ENCODE peak calls at places on chromosomes 5 and 9, in four cellular contexts. One of them, this sample, is unnamed.

GRCh38 chr5:133445744-133446143 is 166.6 kb downstream of the FSTL4 start:
- DNase-seq in endodermal cell: no peak
- DNase-seq in PC-9: no peak
- DNase-seq in H1: no peak
- DNase-seq in this sample: no peak

GRCh38 chr5:81838307-81838906 is 87.5 kb upstream of the SSBP2 start:
- DNase-seq in H1: no peak
- DNase-seq in endodermal cell: peak; percentile 79
- DNase-seq in PC-9: no peak
- DNase-seq in this sample: peak; percentile 47

GRCh38 chr9:124477211-124478013 is 27.2 kb downstream of the ADGRD2 start:
- DNase-seq in endodermal cell: peak; percentile 82
- DNase-seq in H1: no peak
- DNase-seq in PC-9: no peak
- DNase-seq in this sample: no peak

GRCh38 chr5:164013077-164013670 is 507.8 kb downstream of the MAT2B start:
- DNase-seq in PC-9: peak; percentile 29
- DNase-seq in H1: peak; percentile 41
- DNase-seq in endodermal cell: peak; percentile 85
- DNase-seq in this sample: peak; percentile 57

GRCh38 chr5:36719266-36719665 is 112.9 kb downstream of the SLC1A3 start:
- DNase-seq in H1: no peak
- DNase-seq in PC-9: no peak
- DNase-seq in endodermal cell: no peak
- DNase-seq in this sample: no peak

GRCh38 chr9:120362446-120362845 is 217.5 kb downstream of the CDK5RAP2 start:
- DNase-seq in endodermal cell: no peak
- DNase-seq in PC-9: no peak
- DNase-seq in H1: no peak
- DNase-seq in this sample: no peak

GRCh38 chr5:61401726-61402125 is 69.7 kb downstream of the ZSWIM6 start:
- DNase-seq in PC-9: no peak
- DNase-seq in endodermal cell: no peak
- DNase-seq in H1: no peak
- DNase-seq in this sample: no peak

GRCh38 chr9:99143661-99144060 is 38.7 kb downstream of the TGFBR1 start:
- DNase-seq in H1: no peak
- DNase-seq in PC-9: no peak
- DNase-seq in endodermal cell: no peak
- DNase-seq in this sample: no peak

GRCh38 chr9:3371842-3372241 is 154.0 kb downstream of the RFX3 start:
- DNase-seq in endodermal cell: no peak
- DNase-seq in H1: no peak
- DNase-seq in PC-9: no peak
- DNase-seq in this sample: no peak

GRCh38 chr9:8329561-8330283 is 530.1 kb upstream of the DMAC1 start:
- DNase-seq in endodermal cell: peak; percentile 71
- DNase-seq in PC-9: no peak
- DNase-seq in H1: no peak
- DNase-seq in this sample: no peak

GRCh38 chr9:91028166-91028827 is 226.7 kb downstream of the SYK start:
- DNase-seq in endodermal cell: no peak
- DNase-seq in PC-9: no peak
- DNase-seq in H1: no peak
- DNase-seq in this sample: no peak

GRCh38 chr9:76297721-76298239 is 96.4 kb downstream of the RFK start:
- DNase-seq in PC-9: no peak
- DNase-seq in H1: no peak
- DNase-seq in endodermal cell: no peak
- DNase-seq in this sample: no peak

GRCh38 chr5:32002755-32003154 is 171.4 kb downstream of the GOLPH3 start:
- DNase-seq in endodermal cell: no peak
- DNase-seq in H1: no peak
- DNase-seq in PC-9: no peak
- DNase-seq in this sample: no peak

GRCh38 chr5:180872419-180872818 is 11.3 kb upstream of the ZFP62 start:
- DNase-seq in PC-9: no peak
- DNase-seq in endodermal cell: no peak
- DNase-seq in H1: no peak
- DNase-seq in this sample: no peak

GRCh38 chr9:21110708-21111576 is 30.7 kb downstream of the IFNW1 start:
- DNase-seq in PC-9: peak; percentile 4
- DNase-seq in H1: no peak
- DNase-seq in endodermal cell: no peak
- DNase-seq in this sample: peak; percentile 56

GRCh38 chr5:181243521-181244307 is at the start of gene RACK1:
- DNase-seq in PC-9: peak; percentile 89
- DNase-seq in H1: no peak
- DNase-seq in endodermal cell: peak; percentile 95
- DNase-seq in this sample: peak; percentile 92

GRCh38 chr5:179265529-179266290 is 79.6 kb downstream of the ADAMTS2 start:
- DNase-seq in PC-9: no peak
- DNase-seq in H1: no peak
- DNase-seq in endodermal cell: peak; percentile 67
- DNase-seq in this sample: peak; percentile 34

GRCh38 chr9:34072410-34072809 is 23.7 kb upstream of the UBAP2 start:
- DNase-seq in H1: no peak
- DNase-seq in PC-9: peak; percentile 54
- DNase-seq in endodermal cell: peak; percentile 74
- DNase-seq in this sample: peak; percentile 85

GRCh38 chr5:115452791-115453190 is 91.8 kb downstream of the FEM1C start:
- DNase-seq in PC-9: no peak
- DNase-seq in endodermal cell: no peak
- DNase-seq in H1: no peak
- DNase-seq in this sample: no peak

GRCh38 chr5:28374492-28374934 is 1336.1 kb upstream of the CDH9 start:
- DNase-seq in endodermal cell: no peak
- DNase-seq in H1: no peak
- DNase-seq in PC-9: peak; percentile 85
- DNase-seq in this sample: peak; percentile 39

GRCh38 chr5:132674671-132675506 is 1.1 kb downstream of the IL4 start:
- DNase-seq in endodermal cell: peak; percentile 38
- DNase-seq in PC-9: peak; percentile 42
- DNase-seq in H1: no peak
- DNase-seq in this sample: no peak

GRCh38 chr9:97500263-97500662 is 1.2 kb upstream of the TMOD1 start:
- DNase-seq in H1: no peak
- DNase-seq in endodermal cell: no peak
- DNase-seq in PC-9: no peak
- DNase-seq in this sample: no peak

GRCh38 chr5:135140805-135141204 is 106.8 kb upstream of the PITX1 start:
- DNase-seq in H1: no peak
- DNase-seq in PC-9: peak; percentile 76
- DNase-seq in endodermal cell: no peak
- DNase-seq in this sample: no peak

GRCh38 chr9:35690447-35691324 is 961 bp upstream of the TPM2 start:
- DNase-seq in PC-9: peak; percentile 38
- DNase-seq in H1: no peak
- DNase-seq in endodermal cell: peak; percentile 88
- DNase-seq in this sample: peak; percentile 68

GRCh38 chr9:30714389-30714788 is 1670.1 kb upstream of the ACO1 start:
- DNase-seq in H1: no peak
- DNase-seq in endodermal cell: no peak
- DNase-seq in PC-9: no peak
- DNase-seq in this sample: no peak

GRCh38 chr5:73793911-73794310 is 167.9 kb downstream of the ARHGEF28 start:
- DNase-seq in PC-9: no peak
- DNase-seq in endodermal cell: no peak
- DNase-seq in H1: no peak
- DNase-seq in this sample: no peak

GRCh38 chr5:8993031-8993430 is 552.8 kb downstream of the SEMA5A start:
- DNase-seq in endodermal cell: no peak
- DNase-seq in PC-9: no peak
- DNase-seq in H1: no peak
- DNase-seq in this sample: peak; percentile 6
- TF ChIP-seq CTCF in endodermal cell: peak; percentile 82
- TF ChIP-seq CTCF in PC-9: peak; percentile 77
- TF ChIP-seq CTCF in H1: peak; percentile 63
- TF ChIP-seq CTCF in this sample: peak; percentile 41

GRCh38 chr5:127589309-127590036 is 59.4 kb upstream of the CTXN3 start:
- DNase-seq in H1: no peak
- DNase-seq in PC-9: no peak
- DNase-seq in endodermal cell: peak; percentile 35
- DNase-seq in this sample: no peak
- H3K27me3 ChIP-seq in H1: no peaks in the 10 kb centered on the region
- H3K27me3 ChIP-seq in PC-9: no peaks in the 10 kb centered on the region
- H3K27me3 ChIP-seq in endodermal cell: no peaks in the 10 kb centered on the region
- H3K27me3 ChIP-seq in this sample: no peaks in the 10 kb centered on the region

GRCh38 chr9:134174526-134175290 is 10.3 kb upstream of the RNU6ATAC start:
- DNase-seq in H1: no peak
- DNase-seq in endodermal cell: no peak
- DNase-seq in PC-9: no peak
- DNase-seq in this sample: no peak

GRCh38 chr9:134176599-134176968 is 12.2 kb upstream of the RNU6ATAC start:
- DNase-seq in H1: no peak
- DNase-seq in endodermal cell: no peak
- DNase-seq in PC-9: no peak
- DNase-seq in this sample: no peak

GRCh38 chr9:134175291-134175807 is 11.0 kb upstream of the RNU6ATAC start:
- DNase-seq in endodermal cell: peak; percentile 95
- DNase-seq in H1: peak; percentile 27
- DNase-seq in PC-9: peak; percentile 27
- DNase-seq in this sample: no peak

GRCh38 chr9:134177186-134177585 is 12.8 kb upstream of the RNU6ATAC start:
- DNase-seq in H1: no peak
- DNase-seq in endodermal cell: no peak
- DNase-seq in PC-9: no peak
- DNase-seq in this sample: no peak

GRCh38 chr9:134175808-134176598 is 11.6 kb upstream of the RNU6ATAC start:
- DNase-seq in H1: no peak
- DNase-seq in PC-9: peak; percentile 23
- DNase-seq in endodermal cell: no peak
- DNase-seq in this sample: no peak
- H3K4me3 ChIP-seq in H1: no peak overlapping the region
- H3K4me3 ChIP-seq in PC-9: no peak overlapping the region
- H3K4me3 ChIP-seq in endodermal cell: no peak overlapping the region
- H3K4me3 ChIP-seq in this sample: no peak overlapping the region

GRCh38 chr9:136275655-136276429 is 28.1 kb downstream of the CCDC187 start:
- DNase-seq in endodermal cell: no peak
- DNase-seq in H1: no peak
- DNase-seq in PC-9: no peak
- DNase-seq in this sample: no peak
- TF ChIP-seq CTCF in endodermal cell: peak; percentile 41
- TF ChIP-seq CTCF in H1: no peak
- TF ChIP-seq CTCF in PC-9: no peak
- TF ChIP-seq CTCF in this sample: no peak

GRCh38 chr5:170650850-170651249 is 132.7 kb upstream of the GABRP start:
- DNase-seq in PC-9: no peak
- DNase-seq in H1: no peak
- DNase-seq in endodermal cell: peak; percentile 13
- DNase-seq in this sample: no peak
- H3K27me3 ChIP-seq in PC-9: peaks cover 15% of the 10 kb centered on the region
- H3K27me3 ChIP-seq in H1: no peaks in the 10 kb centered on the region
- H3K27me3 ChIP-seq in endodermal cell: no peaks in the 10 kb centered on the region
- H3K27me3 ChIP-seq in this sample: no peaks in the 10 kb centered on the region

GRCh38 chr5:119178435-119178834 is 107.5 kb downstream of the DMXL1 start:
- DNase-seq in endodermal cell: no peak
- DNase-seq in H1: no peak
- DNase-seq in PC-9: no peak
- DNase-seq in this sample: no peak
- H3K4me3 ChIP-seq in endodermal cell: no peak overlapping the region
- H3K4me3 ChIP-seq in H1: no peak overlapping the region
- H3K4me3 ChIP-seq in PC-9: no peak overlapping the region
- H3K4me3 ChIP-seq in this sample: no peak overlapping the region

DNA sequence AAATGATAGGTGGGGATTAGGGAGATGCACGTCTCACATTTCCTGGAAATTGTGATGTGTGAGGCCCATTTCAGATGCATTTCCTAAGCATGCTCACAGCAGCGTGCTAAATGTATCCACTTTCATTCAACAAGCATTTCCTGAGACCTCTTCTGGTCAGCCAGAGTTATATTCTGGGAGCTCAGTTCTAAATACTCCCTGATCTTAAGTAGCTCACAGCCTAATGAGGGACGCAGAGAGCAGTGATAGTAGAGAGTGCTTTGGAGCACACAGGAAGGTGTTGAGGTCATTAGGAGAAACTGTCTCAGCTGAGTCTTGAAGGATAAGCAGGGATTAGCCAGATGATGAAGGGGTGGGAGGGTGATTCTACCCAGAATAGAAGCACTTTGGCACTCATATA is 46.2 kb upstream of the FSD1L start:
- DNase-seq in endodermal cell: no peak
- DNase-seq in PC-9: no peak
- DNase-seq in H1: no peak
- DNase-seq in this sample: no peak
- TF ChIP-seq CTCF in endodermal cell: peak; percentile 37
- TF ChIP-seq CTCF in PC-9: no peak
- TF ChIP-seq CTCF in H1: peak; percentile 5
- TF ChIP-seq CTCF in this sample: no peak

GRCh38 chr9:132588098-132588497 is 5.7 kb downstream of the BARHL1 start:
- DNase-seq in H1: no peak
- DNase-seq in PC-9: no peak
- DNase-seq in endodermal cell: no peak
- DNase-seq in this sample: no peak

GRCh38 chr9:132588501-132589147 is 6.2 kb downstream of the BARHL1 start:
- DNase-seq in H1: no peak
- DNase-seq in endodermal cell: peak; percentile 68
- DNase-seq in PC-9: no peak
- DNase-seq in this sample: no peak

GRCh38 chr9:132585954-132586829 is 3.8 kb downstream of the BARHL1 start:
- DNase-seq in H1: no peak
- DNase-seq in PC-9: no peak
- DNase-seq in endodermal cell: peak; percentile 63
- DNase-seq in this sample: no peak

GRCh38 chr9:132586830-132587483 is 4.6 kb downstream of the BARHL1 start:
- DNase-seq in PC-9: no peak
- DNase-seq in endodermal cell: peak; percentile 72
- DNase-seq in H1: no peak
- DNase-seq in this sample: no peak

GRCh38 chr9:132587484-132587858 is 5.1 kb downstream of the BARHL1 start:
- DNase-seq in H1: no peak
- DNase-seq in endodermal cell: no peak
- DNase-seq in PC-9: no peak
- DNase-seq in this sample: no peak
- H3K27me3 ChIP-seq in H1: peaks cover 74% of the 10 kb centered on the region
- H3K27me3 ChIP-seq in endodermal cell: peaks cover 100% of the 10 kb centered on the region
- H3K27me3 ChIP-seq in PC-9: peaks cover 12% of the 10 kb centered on the region
- H3K27me3 ChIP-seq in this sample: no peaks in the 10 kb centered on the region